ENCODE peak calls at places on chromosomes 12 and 14, in six cellular contexts. C is NB4, T is pancreas, Z is cardiac muscle cell, S is WERI-Rb-1, X is cardiac fibroblast. J is an unnamed sample.

GRCh38 chr14:31881531-31882310 is 195.4 kb upstream of the ARHGAP5 start:
- DNase-seq in S (no peak), Z (no peak), C (no peak), T (no peak), X (peak), J (peak)

GRCh38 chr12:62296001-62296400 is 35.8 kb downstream of the USP15 start:
- DNase-seq in C (no peak), X (no peak), Z (no peak), S (no peak), T (no peak), J (no peak)

GRCh38 chr12:1457901-1458300 is 136.5 kb downstream of the FBXL14 start:
- DNase-seq in X (peak), T (no peak), S (no peak), C (no peak), Z (no peak), J (peak)

GRCh38 chr12:47870175-47870781 is 34.5 kb downstream of the VDR start:
- DNase-seq in S (peak), X (peak), C (peak), Z (peak), T (no peak), J (peak)

GRCh38 chr12:19002192-19002591 is 127.3 kb upstream of the PLEKHA5 start:
- DNase-seq in T (no peak), S (no peak), X (peak), C (no peak), Z (no peak), J (peak)

GRCh38 chr12:23722655-23723054 is 226.8 kb downstream of the SOX5 start:
- DNase-seq in X (no peak), S (no peak), T (no peak), C (no peak), Z (peak), J (no peak)

GRCh38 chr12:19967486-19967885 is 400.9 kb upstream of the PDE3A start:
- DNase-seq in C (peak), X (peak), Z (no peak), S (no peak), T (no peak), J (peak)

GRCh38 chr14:53946404-53947400 is 9.9 kb downstream of the BMP4 start:
- DNase-seq in Z (peak), C (no peak), T (no peak), S (no peak), X (no peak), J (no peak)

GRCh38 chr14:32134448-32135070 is 57.5 kb downstream of the ARHGAP5 start:
- DNase-seq in C (no peak), X (peak), Z (no peak), T (no peak), S (no peak), J (peak)

GRCh38 chr14:76293221-76293620 is 82.7 kb upstream of the ESRRB start:
- DNase-seq in T (no peak), S (no peak), Z (no peak), C (no peak), X (no peak), J (no peak)

GRCh38 chr12:85057370-85057963 is 21.3 kb downstream of the LRRIQ1 start:
- DNase-seq in T (no peak), C (peak), S (peak), X (peak), Z (peak), J (peak)

GRCh38 chr12:131090254-131091210 is 136.8 kb downstream of the ADGRD1 start:
- DNase-seq in S (no peak), X (no peak), Z (no peak), T (peak), C (no peak), J (no peak)

GRCh38 chr12:19760611-19761010 is 321.3 kb downstream of the AEBP2 start:
- DNase-seq in T (no peak), S (no peak), Z (no peak), C (no peak), X (peak), J (peak)

GRCh38 chr14:97993508-97994019 is 1196.4 kb downstream of the VRK1 start:
- DNase-seq in T (no peak), S (no peak), Z (no peak), X (no peak), C (no peak), J (no peak)

GRCh38 chr14:49961270-49962222 is 68.7 kb downstream of the ARF6 start:
- DNase-seq in X (no peak), S (no peak), Z (no peak), C (no peak), T (no peak), J (no peak)

GRCh38 chr14:78978896-78979295 is 808.7 kb downstream of the NRXN3 start:
- DNase-seq in X (no peak), S (no peak), C (no peak), T (no peak), Z (no peak), J (no peak)

GRCh38 chr12:103800252-103800771 is 40.7 kb downstream of the NT5DC3 start:
- DNase-seq in X (peak), S (no peak), T (peak), Z (peak), C (peak), J (peak)

GRCh38 chr12:47820631-47821345 is 1.1 kb upstream of the HDAC7 start:
- DNase-seq in C (no peak), Z (peak), T (peak), X (peak), S (no peak), J (peak)

GRCh38 chr14:81423504-81423903 is 23.4 kb upstream of the STON2 start:
- DNase-seq in C (no peak), X (no peak), T (no peak), Z (no peak), S (no peak), J (no peak)

DNA sequence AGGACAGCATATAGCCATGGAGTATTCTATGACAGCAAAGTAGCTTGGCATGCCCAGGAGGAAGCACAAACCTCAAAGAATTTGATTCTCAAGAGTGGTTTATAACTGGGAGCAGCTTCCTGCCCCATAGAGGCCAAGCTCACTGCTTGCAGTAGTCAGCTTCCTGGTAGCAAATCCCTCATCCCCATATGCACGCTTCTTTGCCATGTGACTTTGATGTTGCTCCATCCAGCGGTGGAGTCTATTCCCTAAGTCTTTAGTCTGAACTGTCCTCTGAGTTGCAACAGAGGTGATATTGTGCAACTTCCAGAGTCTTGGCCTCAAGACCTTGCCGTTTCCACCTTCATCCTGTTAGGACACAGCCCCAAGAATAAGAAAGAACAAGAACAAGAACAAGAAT is 996.8 kb upstream of the TMEM132C start:
- DNase-seq in S (no peak), C (peak), Z (no peak), T (no peak), X (peak), J (peak)
- TF ChIP-seq CTCF in S (no peak), C (no peak), Z (no peak), T (no peak), X (peak), J (no peak)

GRCh38 chr12:93709386-93709785 is 32.2 kb downstream of the CRADD start:
- DNase-seq in Z (no peak), X (no peak), S (no peak), C (no peak), T (no peak), J (no peak)

GRCh38 chr12:93713060-93713459 is 35.9 kb downstream of the CRADD start:
- DNase-seq in Z (no peak), X (no peak), S (no peak), T (no peak), C (no peak), J (no peak)

GRCh38 chr12:93707836-93708235 is 30.7 kb downstream of the CRADD start:
- DNase-seq in Z (no peak), S (no peak), C (no peak), X (peak), T (no peak), J (peak)

GRCh38 chr12:93712204-93712603 is 35.0 kb downstream of the CRADD start:
- DNase-seq in S (no peak), Z (no peak), C (no peak), X (no peak), T (no peak), J (no peak)

GRCh38 chr12:93710574-93710926 is 33.4 kb downstream of the CRADD start:
- DNase-seq in C (no peak), X (no peak), S (no peak), T (no peak), Z (no peak), J (no peak)
- H3K4me3 ChIP-seq in C (no peak), X (no peak), S (no peak), T (no peak), Z (no peak), J (no peak)

DNA sequence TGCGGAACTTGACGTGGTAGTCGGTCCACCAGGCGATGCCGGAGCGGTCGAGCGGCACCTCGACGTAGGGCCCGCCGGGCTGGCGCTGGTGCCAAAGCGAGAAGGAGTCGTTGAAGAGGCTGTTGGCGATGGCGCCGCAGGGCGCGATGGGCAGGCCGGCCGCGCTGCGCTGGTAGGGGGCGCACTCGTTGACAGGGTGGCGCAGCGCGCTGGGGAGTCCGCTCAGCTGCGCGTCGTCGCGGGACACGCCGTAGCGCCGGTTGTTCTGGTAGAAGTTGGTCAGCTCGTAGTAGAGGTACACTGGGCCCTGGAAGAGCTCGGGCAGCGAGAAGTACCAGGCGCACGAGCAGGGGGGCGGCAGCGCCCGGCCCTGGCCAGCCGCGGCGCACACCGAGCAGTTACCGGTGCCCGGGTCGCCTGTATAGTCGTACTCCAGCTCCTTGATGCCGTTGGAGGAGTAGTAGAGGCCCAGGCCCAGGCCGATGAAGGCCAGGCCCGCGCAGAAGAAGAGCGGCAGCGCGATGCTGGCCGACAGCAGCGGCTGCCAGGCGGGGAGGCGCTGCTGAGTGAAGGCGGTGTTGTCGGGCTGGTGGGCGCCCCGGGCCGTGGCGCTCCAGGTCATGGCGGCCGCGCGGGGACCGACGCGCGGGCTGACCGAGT is 482 bp downstream of the TMEM30B start:
- DNase-seq in S (no peak), Z (peak), C (no peak), X (peak), T (peak), J (peak)
- TF ChIP-seq CTCF in S (no peak), Z (peak), C (no peak), X (no peak), T (peak), J (peak)

GRCh38 chr14:103880986-103881926 is 33.9 kb upstream of the PPP1R13B start:
- DNase-seq in X (no peak), C (no peak), T (peak), Z (no peak), S (no peak), J (no peak)
- H3K4me3 ChIP-seq in X (no peak), C (no peak), T (no peak), Z (no peak), S (no peak), J (no peak)

GRCh38 chr12:8018666-8019581 is 13.6 kb upstream of the FOXJ2 start:
- DNase-seq in S (peak), Z (peak), X (no peak), T (no peak), C (peak), J (no peak)
- TF ChIP-seq CTCF in S (peak), Z (no peak), X (no peak), T (no peak), C (peak), J (no peak)

DNA sequence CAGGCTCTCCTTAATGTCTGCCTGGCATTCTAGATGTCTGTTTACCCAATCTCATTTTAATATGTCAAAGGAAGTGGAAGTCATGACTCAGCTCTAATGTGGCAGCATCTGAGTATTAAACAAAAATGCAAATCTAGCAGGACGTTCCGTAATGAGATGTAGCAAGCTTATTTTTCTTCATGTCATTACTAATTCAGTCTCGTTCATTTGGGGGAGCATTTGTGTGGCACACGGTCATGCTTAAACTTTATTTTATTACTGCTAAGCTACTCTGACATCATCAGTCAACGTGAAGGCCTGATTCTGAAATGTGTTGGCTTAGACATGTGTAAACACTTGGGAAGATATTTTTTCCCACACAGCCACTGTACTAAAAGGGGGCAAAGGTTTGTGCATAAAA is 326.7 kb upstream of the TMPO start:
- DNase-seq in S (no peak), T (no peak), C (peak), Z (no peak), X (no peak), J (no peak)
- H3K4me3 ChIP-seq in S (no peak), T (no peak), C (no peak), Z (no peak), X (no peak), J (no peak)

DNA sequence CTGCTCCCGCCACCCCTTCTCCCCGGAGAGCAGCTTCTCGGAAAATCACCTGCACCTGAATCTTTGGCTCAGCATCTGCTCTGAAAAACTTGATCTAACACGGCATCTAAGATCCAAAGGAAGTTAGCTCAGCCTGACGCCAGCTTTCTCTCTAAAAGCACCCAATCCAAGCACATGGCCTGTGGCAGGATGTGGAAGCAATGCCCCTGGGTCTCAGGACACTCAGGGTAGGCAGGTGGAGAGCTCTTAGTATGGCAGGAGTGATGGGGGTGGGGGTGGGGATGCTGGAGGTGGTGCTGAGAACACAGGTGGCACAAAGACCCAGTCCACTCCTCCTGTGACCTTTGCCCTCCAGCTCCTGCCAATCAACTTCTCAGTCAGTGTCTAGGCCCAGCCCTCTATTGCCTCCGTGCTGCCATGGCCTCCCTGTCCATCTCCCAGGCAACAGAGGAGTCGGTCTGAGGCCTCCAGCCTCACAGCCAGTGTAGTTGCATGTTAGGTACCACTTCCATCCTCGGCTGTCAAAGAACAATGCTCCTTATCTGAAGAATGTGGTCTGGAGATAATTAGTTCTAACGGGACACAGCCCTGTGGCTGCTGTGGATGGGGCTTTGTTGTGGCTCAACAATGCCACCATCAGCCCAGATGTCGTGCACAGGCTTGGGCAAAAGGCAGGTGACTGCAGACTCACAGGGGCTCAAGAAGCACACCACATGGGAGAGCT is 180.0 kb upstream of the C14orf180 start:
- DNase-seq in Z (peak), T (no peak), C (no peak), X (no peak), S (no peak), J (no peak)
- TF ChIP-seq CTCF in Z (no peak), T (no peak), C (no peak), X (no peak), S (no peak), J (no peak)

DNA sequence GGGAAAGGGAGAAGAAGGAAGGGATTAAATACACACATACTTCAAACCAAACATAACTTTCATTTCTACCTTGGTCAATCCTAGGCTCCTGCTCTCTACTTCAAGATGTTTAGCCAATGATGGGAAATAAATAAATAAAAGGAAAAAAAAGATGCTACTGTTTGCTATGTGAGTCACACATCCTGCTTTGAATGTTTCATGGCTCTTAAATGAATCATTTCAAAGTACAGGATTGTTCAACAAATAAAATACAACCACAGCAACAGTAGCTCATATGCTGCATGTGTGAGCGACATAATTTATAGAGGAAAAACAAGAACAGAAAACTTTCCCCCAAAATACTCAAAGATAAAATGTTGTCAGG is 54.3 kb upstream of the NPFF start:
- DNase-seq in S (no peak), T (no peak), Z (no peak), X (peak), C (no peak), J (peak)
- H3K4me3 ChIP-seq in S (no peak), T (no peak), Z (no peak), X (no peak), C (no peak), J (no peak)

DNA sequence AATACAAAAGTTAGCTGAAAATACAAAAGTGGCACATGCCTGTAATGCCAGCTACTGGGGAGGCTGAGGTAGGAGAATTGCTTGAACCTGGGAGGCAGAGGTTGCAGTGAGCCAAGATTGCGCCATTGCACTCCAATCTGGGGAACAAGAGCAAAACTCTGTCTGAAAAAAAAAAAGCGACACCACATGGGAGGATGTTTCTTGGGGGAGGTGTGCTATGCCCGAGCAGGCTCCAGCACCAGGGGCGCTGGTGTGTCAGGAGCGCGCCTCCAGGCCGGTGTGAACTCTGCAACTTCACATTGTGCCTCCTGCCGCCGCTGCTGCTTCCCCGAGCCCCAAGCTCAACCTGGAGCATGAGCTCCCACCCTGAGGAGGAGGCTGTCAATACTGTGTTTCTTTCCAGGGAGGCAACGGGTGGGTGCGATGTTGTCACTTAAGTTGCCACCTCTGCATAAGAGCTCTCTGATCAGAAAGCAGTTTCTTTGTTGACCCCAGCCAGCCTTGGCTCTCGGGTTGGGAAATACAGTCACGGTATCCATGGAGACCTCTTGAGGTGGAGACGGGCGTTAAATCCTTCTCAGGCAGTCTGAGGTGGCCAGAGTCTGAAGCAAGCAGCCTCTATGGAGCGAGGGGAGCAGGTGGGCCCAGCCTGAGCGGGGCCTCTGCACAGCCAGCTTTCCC is 18.9 kb downstream of the DEGS2 start:
- DNase-seq in C (peak), S (no peak), X (no peak), Z (peak), T (no peak), J (no peak)
- TF ChIP-seq CTCF in C (peak), S (no peak), X (no peak), Z (peak), T (no peak), J (no peak)

DNA sequence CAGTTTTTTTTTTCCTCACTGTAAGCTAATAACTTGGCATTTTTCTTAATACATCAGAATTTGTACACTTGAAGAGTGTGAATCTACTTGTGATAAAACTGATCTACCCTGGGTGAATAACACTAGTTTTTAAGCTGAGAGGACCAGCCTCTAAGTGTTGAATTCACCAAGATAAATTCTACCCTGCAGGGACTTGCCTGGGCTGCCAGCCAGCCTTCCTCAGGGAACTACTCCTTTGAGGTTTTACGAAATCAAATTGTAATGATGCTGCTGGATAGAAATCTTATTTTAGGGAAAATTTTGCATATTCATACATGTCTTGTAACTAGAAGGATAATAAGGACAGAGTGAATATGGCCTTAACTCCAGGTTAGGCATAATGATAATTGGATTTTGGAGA is 1.9 kb downstream of the MED21 start:
- DNase-seq in X (peak), C (no peak), S (no peak), T (no peak), Z (no peak), J (no peak)
- H3K4me3 ChIP-seq in X (no peak), C (peak), S (no peak), T (no peak), Z (no peak), J (no peak)

J was measured in foreskin fibroblast.